ENCODE peak calls at places on chromosomes 11 and 22, in four cellular contexts. One of them, this sample, is unnamed.

GRCh38 chr11:120702656-120703055 is 191.1 kb downstream of the GRIK4 start:
- DNase-seq in lower lobe of right lung: no peak
- DNase-seq in fibroblast of villous mesenchyme: no peak
- DNase-seq in A549: no peak
- DNase-seq in this sample: no peak

GRCh38 chr11:128852327-128853023 is 14.6 kb downstream of the KCNJ1 start:
- DNase-seq in lower lobe of right lung: no peak
- DNase-seq in A549: no peak
- DNase-seq in fibroblast of villous mesenchyme: no peak
- DNase-seq in this sample: no peak

GRCh38 chr22:50085211-50085999 is at the start of gene MLC1:
- DNase-seq in A549: no peak
- DNase-seq in lower lobe of right lung: no peak
- DNase-seq in fibroblast of villous mesenchyme: peak; percentile 55
- DNase-seq in this sample: no peak

GRCh38 chr22:43726296-43726695 is 85.8 kb downstream of the EFCAB6 start:
- DNase-seq in lower lobe of right lung: no peak
- DNase-seq in A549: no peak
- DNase-seq in fibroblast of villous mesenchyme: no peak
- DNase-seq in this sample: peak; percentile 15

GRCh38 chr22:35952576-35952975 is 76.0 kb downstream of the RBFOX2 start:
- DNase-seq in fibroblast of villous mesenchyme: no peak
- DNase-seq in lower lobe of right lung: no peak
- DNase-seq in A549: no peak
- DNase-seq in this sample: no peak

GRCh38 chr11:131425285-131425684 is 54.9 kb downstream of the NTM start:
- DNase-seq in fibroblast of villous mesenchyme: no peak
- DNase-seq in lower lobe of right lung: no peak
- DNase-seq in A549: no peak
- DNase-seq in this sample: no peak

GRCh38 chr22:32396255-32396654 is 15.8 kb downstream of the RTCB start:
- DNase-seq in lower lobe of right lung: no peak
- DNase-seq in fibroblast of villous mesenchyme: no peak
- DNase-seq in A549: no peak
- DNase-seq in this sample: no peak

GRCh38 chr11:9613830-9614762 is 40.6 kb downstream of the WEE1 start:
- DNase-seq in A549: peak; percentile 89
- DNase-seq in lower lobe of right lung: peak; percentile 94
- DNase-seq in fibroblast of villous mesenchyme: peak; percentile 83
- DNase-seq in this sample: peak; percentile 83

GRCh38 chr11:32487270-32487669 is 51.9 kb upstream of the WT1 start:
- DNase-seq in fibroblast of villous mesenchyme: no peak
- DNase-seq in lower lobe of right lung: no peak
- DNase-seq in A549: peak; percentile 39
- DNase-seq in this sample: no peak

GRCh38 chr11:8097062-8097814 is 16.2 kb downstream of the TUB start:
- DNase-seq in fibroblast of villous mesenchyme: no peak
- DNase-seq in lower lobe of right lung: no peak
- DNase-seq in A549: no peak
- DNase-seq in this sample: no peak

GRCh38 chr11:69644071-69644961 is 3.4 kb downstream of the CCND1 start:
- DNase-seq in lower lobe of right lung: peak; percentile 92
- DNase-seq in A549: peak; percentile 79
- DNase-seq in fibroblast of villous mesenchyme: peak; percentile 94
- DNase-seq in this sample: peak; percentile 89

GRCh38 chr11:108369064-108369463 is 98.3 kb downstream of the C11orf65 start:
- DNase-seq in lower lobe of right lung: no peak
- DNase-seq in fibroblast of villous mesenchyme: peak; percentile 25
- DNase-seq in A549: no peak
- DNase-seq in this sample: no peak

GRCh38 chr11:108368134-108368533 is 99.2 kb downstream of the C11orf65 start:
- DNase-seq in A549: no peak
- DNase-seq in fibroblast of villous mesenchyme: no peak
- DNase-seq in lower lobe of right lung: no peak
- DNase-seq in this sample: peak; percentile 25

DNA sequence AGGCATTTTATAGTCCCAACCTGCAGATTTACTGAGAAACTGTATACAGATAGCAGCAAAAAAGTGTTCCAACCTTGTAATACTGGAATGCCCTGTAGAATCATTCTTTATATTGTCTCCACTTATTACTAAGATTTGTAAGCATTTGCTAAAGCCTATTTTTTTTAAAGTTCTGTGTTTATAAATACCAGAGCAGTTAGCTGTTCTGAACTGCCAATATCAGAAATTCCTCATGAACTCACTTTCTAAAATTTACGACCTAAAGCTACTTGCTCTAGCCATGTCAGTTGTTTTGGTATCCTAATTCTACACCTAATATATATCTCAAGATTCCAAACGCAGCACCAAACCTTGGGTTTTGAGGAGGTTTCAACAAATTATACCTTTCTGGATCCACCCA is 103.2 kb downstream of the C11orf65 start:
- DNase-seq in A549: no peak
- DNase-seq in fibroblast of villous mesenchyme: peak; percentile 14
- DNase-seq in lower lobe of right lung: no peak
- DNase-seq in this sample: peak; percentile 41
- H3K4me3 ChIP-seq in A549: no peak overlapping the region
- H3K4me3 ChIP-seq in fibroblast of villous mesenchyme: no peak overlapping the region
- H3K4me3 ChIP-seq in lower lobe of right lung: no peak overlapping the region
- H3K4me3 ChIP-seq in this sample: no peak overlapping the region

GRCh38 chr11:96001037-96001436 is 77.1 kb upstream of the MTMR2 start:
- DNase-seq in A549: no peak
- DNase-seq in lower lobe of right lung: no peak
- DNase-seq in fibroblast of villous mesenchyme: peak; percentile 92
- DNase-seq in this sample: peak; percentile 96
- TF ChIP-seq CTCF in A549: no peak
- TF ChIP-seq CTCF in lower lobe of right lung: no peak
- TF ChIP-seq CTCF in fibroblast of villous mesenchyme: no peak
- TF ChIP-seq CTCF in this sample: peak; percentile 20

GRCh38 chr11:316891-317291 is 3.1 kb downstream of the IFITM1 start:
- DNase-seq in A549: no peak
- DNase-seq in fibroblast of villous mesenchyme: no peak
- DNase-seq in lower lobe of right lung: no peak
- DNase-seq in this sample: no peak
- H3K4me3 ChIP-seq in A549: no peak overlapping the region
- H3K4me3 ChIP-seq in fibroblast of villous mesenchyme: peak overlapping the region; percentile 79
- H3K4me3 ChIP-seq in lower lobe of right lung: peak overlapping the region; percentile 61
- H3K4me3 ChIP-seq in this sample: no peak overlapping the region

GRCh38 chr11:134578807-134579708 is 167.0 kb upstream of the B3GAT1 start:
- DNase-seq in lower lobe of right lung: no peak
- DNase-seq in A549: no peak
- DNase-seq in fibroblast of villous mesenchyme: no peak
- DNase-seq in this sample: no peak
- TF ChIP-seq CTCF in lower lobe of right lung: no peak
- TF ChIP-seq CTCF in A549: no peak
- TF ChIP-seq CTCF in fibroblast of villous mesenchyme: no peak
- TF ChIP-seq CTCF in this sample: no peak

GRCh38 chr22:17369553-17370035 is 334 bp downstream of the CECR2 start:
- DNase-seq in A549: no peak
- DNase-seq in fibroblast of villous mesenchyme: no peak
- DNase-seq in lower lobe of right lung: peak; percentile 68
- DNase-seq in this sample: no peak
- H3K4me3 ChIP-seq in A549: peak overlapping the region; percentile 51
- H3K4me3 ChIP-seq in fibroblast of villous mesenchyme: no peak overlapping the region
- H3K4me3 ChIP-seq in lower lobe of right lung: peak overlapping the region; percentile 65
- H3K4me3 ChIP-seq in this sample: no peak overlapping the region

DNA sequence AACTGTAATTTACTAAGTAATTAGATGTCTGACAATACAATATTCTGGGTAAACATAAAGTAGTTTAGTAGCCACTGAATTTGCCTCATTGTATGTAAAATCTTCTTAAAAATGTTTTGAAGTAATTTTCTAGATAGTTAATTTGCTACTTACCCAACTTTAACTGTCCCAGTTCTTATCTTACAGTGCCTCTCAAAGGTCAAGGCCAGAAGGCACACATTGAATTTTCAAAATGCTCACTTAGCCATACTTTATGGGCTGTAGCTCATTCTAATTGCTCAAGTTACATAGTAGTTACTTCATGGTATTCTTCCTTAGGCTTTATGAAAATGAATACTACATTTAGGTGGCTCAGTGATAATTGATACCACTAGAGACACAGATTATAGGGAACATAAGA is 666.6 kb downstream of the CNTN5 start:
- DNase-seq in fibroblast of villous mesenchyme: peak; percentile 5
- DNase-seq in A549: no peak
- DNase-seq in lower lobe of right lung: no peak
- DNase-seq in this sample: no peak
- TF ChIP-seq CTCF in fibroblast of villous mesenchyme: no peak
- TF ChIP-seq CTCF in A549: no peak
- TF ChIP-seq CTCF in lower lobe of right lung: no peak
- TF ChIP-seq CTCF in this sample: no peak

GRCh38 chr22:34370711-34371110 is 450.4 kb upstream of the LARGE1 start:
- DNase-seq in fibroblast of villous mesenchyme: no peak
- DNase-seq in lower lobe of right lung: no peak
- DNase-seq in A549: no peak
- DNase-seq in this sample: no peak
- H3K4me3 ChIP-seq in fibroblast of villous mesenchyme: no peak overlapping the region
- H3K4me3 ChIP-seq in lower lobe of right lung: no peak overlapping the region
- H3K4me3 ChIP-seq in A549: no peak overlapping the region
- H3K4me3 ChIP-seq in this sample: no peak overlapping the region